ENCODE peak calls at places on chromosomes 4 and X, in nine cellular contexts. A is A673; R is HFF-Myc; Z is astrocyte of the spinal cord; B is brain microvascular endothelial cell; V is CD8-positive, alpha-beta T cell; O is pancreas; F is AG04450; U is epithelial cell of proximal tubule. T is an unnamed sample.

GRCh38 chr4:38162240-38162784 is 202.1 kb downstream of the PTTG2 start:
- DNase-seq in A (no peak), R (no peak), Z (peak), B (peak), V (no peak), O (peak), F (peak), U (peak), T (peak)

GRCh38 chrX:28609917-28610613 is 22.8 kb downstream of the IL1RAPL1 start:
- DNase-seq in A (no peak), R (no peak), Z (no peak), B (no peak), V (no peak), O (no peak), F (no peak), U (no peak), T (no peak)

GRCh38 chrX:41110801-41111625 is 25.8 kb downstream of the USP9X start:
- DNase-seq in A (no peak), R (no peak), Z (no peak), B (peak), V (no peak), O (no peak), F (no peak), U (no peak), T (no peak)

GRCh38 chrX:154738013-154738738 is 12.7 kb downstream of the GAB3 start:
- DNase-seq in A (peak), R (no peak), Z (peak), B (peak), V (no peak), O (no peak), F (no peak), U (no peak), T (peak)

GRCh38 chr4:78599931-78600375 is 48.4 kb downstream of the ANXA3 start:
- DNase-seq in A (no peak), R (no peak), Z (no peak), B (no peak), V (no peak), O (no peak), F (no peak), U (no peak), T (no peak)

GRCh38 chrX:40952855-40953254 is 132.4 kb upstream of the USP9X start:
- DNase-seq in A (no peak), R (no peak), Z (peak), B (no peak), V (no peak), O (no peak), F (no peak), U (no peak), T (peak)

GRCh38 chr4:105059337-105059736 is 87.3 kb upstream of the TET2 start:
- DNase-seq in A (no peak), R (no peak), Z (peak), B (no peak), V (no peak), O (no peak), F (no peak), U (no peak), T (no peak)

GRCh38 chrX:103211012-103211715 is 3.7 kb upstream of the BEX4 start:
- DNase-seq in A (peak), R (no peak), Z (peak), B (peak), V (peak), O (no peak), F (no peak), U (no peak), T (peak)

DNA sequence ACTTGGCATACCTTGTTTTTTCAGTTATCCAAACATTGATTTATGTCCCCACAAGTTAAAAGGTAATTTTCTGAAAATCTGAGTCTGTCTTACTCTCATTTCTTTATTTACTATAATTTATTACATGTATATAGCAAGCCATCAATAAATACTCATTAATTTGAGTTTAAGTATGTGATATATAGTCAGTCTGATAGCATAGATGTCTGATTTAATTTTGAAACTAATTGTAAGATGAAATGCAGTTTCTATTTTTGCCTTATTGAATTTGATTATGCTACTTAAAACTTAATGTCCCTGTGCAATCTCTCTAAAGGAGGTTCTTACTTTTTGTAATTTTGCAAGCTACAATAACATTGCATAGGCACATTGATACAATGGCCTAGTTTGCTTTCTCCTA is 2418.6 kb downstream of the ARAP2 start:
- DNase-seq in A (no peak), R (no peak), Z (no peak), B (no peak), V (no peak), O (no peak), F (no peak), U (no peak), T (no peak)
- TF ChIP-seq CTCF in A (no peak), R (no peak), Z (no peak), B (no peak), V (no peak), O (no peak), F (no peak), U (no peak), T (no peak)

GRCh38 chr4:66123195-66123594 is 452.9 kb upstream of the EPHA5 start:
- DNase-seq in A (no peak), R (no peak), Z (peak), B (no peak), V (no peak), O (no peak), F (no peak), U (no peak), T (no peak)
- H3K4me3 ChIP-seq in A (no peak), R (no peak), Z (no peak), B (no peak), V (no peak), O (no peak), F (no peak), U (no peak), T (no peak)

DNA sequence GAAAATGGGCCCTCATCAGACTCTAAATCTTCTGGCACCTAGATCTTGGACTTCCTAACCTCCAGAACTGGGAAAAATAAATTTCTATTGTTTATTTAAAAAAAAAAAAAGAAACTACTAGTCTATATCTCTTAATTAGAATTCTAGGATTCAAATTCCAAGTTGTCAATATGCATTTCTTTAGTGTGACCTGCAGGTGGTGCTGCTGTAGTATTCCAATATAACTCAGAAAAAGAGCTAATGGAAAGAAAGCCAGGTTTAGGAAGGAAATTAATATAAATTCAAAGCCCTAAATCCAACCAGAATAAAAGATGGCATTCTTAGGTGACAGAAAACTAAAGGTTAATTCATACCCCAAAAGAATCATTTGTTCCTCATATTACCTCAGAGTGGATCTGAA is 80.0 kb upstream of the NALF2 start:
- DNase-seq in A (peak), R (no peak), Z (peak), B (no peak), V (no peak), O (no peak), F (no peak), U (no peak), T (peak)
- TF ChIP-seq CTCF in A (peak), R (peak), Z (peak), B (peak), V (no peak), O (no peak), F (peak), U (peak), T (peak)

GRCh38 chrX:129953334-129953648 is 29.1 kb upstream of the BCORL1 start:
- DNase-seq in A (no peak), R (no peak), Z (no peak), B (no peak), V (no peak), O (no peak), F (no peak), U (no peak), T (no peak)
- H3K4me3 ChIP-seq in A (peak), R (no peak), Z (peak), B (peak), V (peak), O (no peak), F (no peak), U (no peak), T (peak)

GRCh38 chrX:51641421-51642021 is 22.8 kb upstream of the CENPVL3 start:
- DNase-seq in A (peak), R (peak), Z (peak), B (peak), V (no peak), O (no peak), F (peak), U (peak), T (peak)
- TF ChIP-seq CTCF in A (peak), R (peak), Z (peak), B (peak), V (peak), O (peak), F (peak), U (peak), T (peak)

GRCh38 chr4:8270418-8270771 is 841 bp downstream of the HTRA3 start:
- DNase-seq in A (no peak), R (no peak), Z (no peak), B (no peak), V (no peak), O (peak), F (no peak), U (no peak), T (no peak)
- H3K4me3 ChIP-seq in A (no peak), R (peak), Z (no peak), B (no peak), V (no peak), O (no peak), F (peak), U (no peak), T (peak)

GRCh38 chr4:182928061-182928460 is 10.9 kb upstream of the DCTD start:
- DNase-seq in A (peak), R (no peak), Z (no peak), B (no peak), V (no peak), O (no peak), F (no peak), U (no peak), T (no peak)
- TF ChIP-seq CTCF in A (peak), R (peak), Z (no peak), B (peak), V (no peak), O (no peak), F (peak), U (peak), T (peak)

DNA sequence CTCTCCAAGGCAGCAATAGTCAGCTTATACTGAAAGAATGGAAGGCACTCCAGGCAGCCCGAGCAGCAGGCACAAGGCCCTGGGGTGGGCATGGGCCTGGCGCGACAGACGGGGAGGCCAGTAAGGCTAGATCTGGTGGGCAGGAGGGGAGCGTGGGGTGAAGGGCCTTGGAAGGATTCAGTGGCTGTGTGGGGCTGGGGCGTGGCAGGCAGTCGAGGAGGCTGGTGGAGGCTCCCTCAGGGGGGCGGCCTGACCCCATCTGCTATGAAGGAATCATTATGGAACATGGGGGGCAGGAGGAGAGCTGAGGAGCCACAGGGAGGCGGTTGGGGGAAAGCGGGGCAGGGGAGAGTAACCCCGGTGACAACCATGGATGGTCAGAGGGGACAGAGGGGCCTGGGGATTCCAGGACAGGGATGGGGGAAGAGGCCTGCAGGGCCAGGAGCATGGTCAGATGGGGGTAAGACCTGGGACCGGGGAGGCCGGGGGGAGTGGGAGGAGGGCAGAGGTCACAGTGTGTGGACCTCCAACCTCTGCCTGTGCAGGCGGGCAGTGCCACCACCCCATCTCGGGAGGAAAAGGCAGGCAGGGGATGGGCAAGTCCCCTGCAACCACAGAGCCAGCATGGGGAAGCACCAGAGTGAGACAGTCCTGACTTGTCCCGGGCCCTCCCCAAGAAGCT is 70.3 kb downstream of the ACOX3 start:
- DNase-seq in A (no peak), R (no peak), Z (no peak), B (no peak), V (no peak), O (peak), F (no peak), U (no peak), T (no peak)
- H3K4me3 ChIP-seq in A (no peak), R (no peak), Z (no peak), B (no peak), V (no peak), O (no peak), F (no peak), U (no peak), T (no peak)

DNA sequence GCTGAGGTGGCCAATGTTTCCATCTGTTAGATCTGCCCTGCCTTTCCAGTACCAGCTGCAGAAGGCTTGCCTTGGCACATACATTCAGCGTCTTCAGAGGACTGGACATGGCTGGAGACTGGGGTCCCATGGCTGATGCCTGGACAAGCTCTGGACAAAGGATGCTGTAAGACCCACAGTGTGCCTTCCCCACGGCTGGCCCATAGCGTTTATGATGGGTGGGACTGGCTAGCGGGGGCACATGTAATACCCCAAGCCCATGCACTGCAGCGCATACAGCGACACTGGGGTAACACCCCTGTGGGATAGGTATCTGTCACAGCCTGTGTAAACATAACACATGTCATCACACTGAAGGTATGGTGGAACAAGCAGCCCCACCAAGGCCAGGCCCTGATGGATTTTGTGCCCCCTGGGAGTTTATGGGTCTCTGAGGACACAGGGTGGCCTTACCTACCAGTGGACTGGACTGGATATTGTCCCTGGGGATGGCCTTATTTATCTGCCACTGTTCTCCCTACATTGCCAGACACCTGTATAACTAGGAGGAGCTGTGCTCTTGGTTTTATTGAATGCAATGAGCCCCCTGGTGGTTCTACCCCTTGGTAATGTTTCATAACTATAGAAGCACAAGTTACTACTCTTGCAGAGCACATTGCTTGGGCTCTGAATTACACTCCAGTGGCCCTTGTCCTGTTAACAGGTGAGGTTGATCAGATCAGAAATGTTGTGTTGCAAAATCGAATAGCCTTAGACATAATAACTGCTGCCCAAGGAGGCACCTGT is 34.3 kb upstream of the TACR3 start:
- DNase-seq in A (no peak), R (no peak), Z (no peak), B (no peak), V (peak), O (peak), F (no peak), U (no peak), T (no peak)
- TF ChIP-seq CTCF in A (no peak), R (no peak), Z (no peak), B (no peak), V (no peak), O (no peak), F (no peak), U (no peak), T (no peak)

T was measured in foreskin fibroblast.